ENCODE peak calls at places on chromosomes 12 and 14, in seven cellular contexts. One of them, this sample, is unnamed.

GRCh38 chr12:85076688-85077430 is 40.7 kb downstream of the LRRIQ1 start:
- DNase-seq in coronary artery: no peak
- DNase-seq in NB4: peak; percentile 59
- DNase-seq in ovary: no peak
- DNase-seq in AG10803: peak; percentile 86
- DNase-seq in tibial artery: no peak
- DNase-seq in hepatocyte: peak; percentile 81
- DNase-seq in this sample: peak; percentile 88

GRCh38 chr14:24323341-24323740 is 11.5 kb downstream of the ADCY4 start:
- DNase-seq in coronary artery: no peak
- DNase-seq in tibial artery: no peak
- DNase-seq in NB4: no peak
- DNase-seq in AG10803: no peak
- DNase-seq in ovary: no peak
- DNase-seq in hepatocyte: no peak
- DNase-seq in this sample: no peak

GRCh38 chr12:22473212-22473611 is 71.1 kb downstream of the C2CD5 start:
- DNase-seq in NB4: peak; percentile 24
- DNase-seq in tibial artery: no peak
- DNase-seq in hepatocyte: no peak
- DNase-seq in ovary: no peak
- DNase-seq in AG10803: no peak
- DNase-seq in coronary artery: no peak
- DNase-seq in this sample: no peak

GRCh38 chr12:8781326-8781725 is 41.1 kb upstream of the A2ML1 start:
- DNase-seq in hepatocyte: no peak
- DNase-seq in coronary artery: no peak
- DNase-seq in AG10803: no peak
- DNase-seq in tibial artery: no peak
- DNase-seq in NB4: no peak
- DNase-seq in ovary: no peak
- DNase-seq in this sample: no peak

GRCh38 chr14:102608064-102608446 is 15.6 kb downstream of the RCOR1 start:
- DNase-seq in coronary artery: no peak
- DNase-seq in hepatocyte: no peak
- DNase-seq in ovary: no peak
- DNase-seq in NB4: no peak
- DNase-seq in AG10803: no peak
- DNase-seq in tibial artery: no peak
- DNase-seq in this sample: no peak

GRCh38 chr12:108955225-108955835 is 65.5 kb downstream of the SVOP start:
- DNase-seq in hepatocyte: peak; percentile 26
- DNase-seq in tibial artery: no peak
- DNase-seq in NB4: no peak
- DNase-seq in ovary: no peak
- DNase-seq in AG10803: peak; percentile 31
- DNase-seq in coronary artery: no peak
- DNase-seq in this sample: peak; percentile 2

GRCh38 chr14:95713596-95714371 is at the start of gene TCL1A:
- DNase-seq in hepatocyte: no peak
- DNase-seq in coronary artery: no peak
- DNase-seq in ovary: no peak
- DNase-seq in NB4: no peak
- DNase-seq in AG10803: no peak
- DNase-seq in tibial artery: no peak
- DNase-seq in this sample: no peak

GRCh38 chr12:83954939-83955601 is 957.5 kb downstream of the SLC6A15 start:
- DNase-seq in hepatocyte: peak; percentile 13
- DNase-seq in coronary artery: no peak
- DNase-seq in NB4: peak; percentile 7
- DNase-seq in AG10803: no peak
- DNase-seq in tibial artery: no peak
- DNase-seq in ovary: no peak
- DNase-seq in this sample: no peak

GRCh38 chr12:71027835-71028234 is 107.3 kb upstream of the PTPRR start:
- DNase-seq in AG10803: no peak
- DNase-seq in coronary artery: no peak
- DNase-seq in ovary: no peak
- DNase-seq in tibial artery: no peak
- DNase-seq in hepatocyte: no peak
- DNase-seq in NB4: no peak
- DNase-seq in this sample: no peak

GRCh38 chr12:12562016-12562483 is 613 bp downstream of the DUSP16 start:
- DNase-seq in NB4: peak; percentile 50
- DNase-seq in hepatocyte: peak; percentile 69
- DNase-seq in AG10803: peak; percentile 23
- DNase-seq in tibial artery: peak; percentile 68
- DNase-seq in coronary artery: no peak
- DNase-seq in ovary: peak; percentile 52
- DNase-seq in this sample: peak; percentile 50
- TF ChIP-seq CTCF in NB4: no peak
- TF ChIP-seq CTCF in hepatocyte: no peak
- TF ChIP-seq CTCF in AG10803: no peak
- TF ChIP-seq CTCF in tibial artery: no peak
- TF ChIP-seq CTCF in coronary artery: no peak
- TF ChIP-seq CTCF in ovary: no peak
- TF ChIP-seq CTCF in this sample: no peak

GRCh38 chr14:41868396-41868795 is 261.7 kb downstream of the LRFN5 start:
- DNase-seq in hepatocyte: no peak
- DNase-seq in NB4: no peak
- DNase-seq in tibial artery: no peak
- DNase-seq in coronary artery: no peak
- DNase-seq in AG10803: peak; percentile 15
- DNase-seq in ovary: no peak
- DNase-seq in this sample: peak; percentile 5
- H3K4me3 ChIP-seq in hepatocyte: no peak overlapping the region
- H3K4me3 ChIP-seq in NB4: no peak overlapping the region
- H3K4me3 ChIP-seq in tibial artery: no peak overlapping the region
- H3K4me3 ChIP-seq in coronary artery: no peak overlapping the region
- H3K4me3 ChIP-seq in AG10803: no peak overlapping the region
- H3K4me3 ChIP-seq in ovary: no peak overlapping the region
- H3K4me3 ChIP-seq in this sample: no peak overlapping the region

GRCh38 chr12:132921685-132922084 is 34.3 kb upstream of the CHFR start:
- DNase-seq in coronary artery: no peak
- DNase-seq in AG10803: no peak
- DNase-seq in NB4: no peak
- DNase-seq in tibial artery: no peak
- DNase-seq in hepatocyte: no peak
- DNase-seq in ovary: no peak
- DNase-seq in this sample: no peak
- TF ChIP-seq CTCF in coronary artery: no peak
- TF ChIP-seq CTCF in AG10803: no peak
- TF ChIP-seq CTCF in NB4: peak; percentile 28
- TF ChIP-seq CTCF in tibial artery: no peak
- TF ChIP-seq CTCF in hepatocyte: no peak
- TF ChIP-seq CTCF in ovary: no peak
- TF ChIP-seq CTCF in this sample: no peak

DNA sequence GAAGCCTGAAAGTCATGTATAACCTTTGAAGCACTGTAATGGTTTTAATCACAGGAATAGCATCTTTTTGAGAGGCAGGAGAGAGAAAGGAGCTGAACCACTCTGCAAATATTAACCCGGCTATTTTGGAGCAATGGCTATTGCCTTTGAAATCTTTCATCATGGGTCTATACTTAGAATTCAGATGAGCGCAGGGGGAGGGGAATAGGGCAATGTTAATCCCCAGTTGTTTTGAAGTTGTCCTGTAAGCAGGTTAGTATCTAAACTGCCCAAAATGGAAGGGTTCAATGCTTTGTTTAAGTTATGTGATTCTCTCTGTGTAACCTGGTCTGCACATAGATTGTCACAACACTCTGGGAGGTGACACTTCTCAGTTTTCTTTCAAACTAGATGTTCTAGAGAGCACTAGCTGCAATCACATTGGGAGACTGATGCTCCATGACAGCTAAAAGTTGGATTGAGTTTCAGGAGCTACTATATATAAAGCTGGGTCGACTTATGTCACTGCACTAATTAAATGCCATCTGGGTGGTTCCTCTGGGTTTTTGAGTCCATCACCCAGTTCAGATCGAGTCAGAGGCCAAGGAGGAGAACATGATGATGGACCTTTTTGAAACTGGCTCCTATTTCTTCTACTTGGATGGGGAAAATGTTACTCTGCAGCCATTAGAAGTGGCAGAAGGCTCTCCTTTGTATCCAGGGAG is at the start of gene MYF6:
- DNase-seq in tibial artery: no peak
- DNase-seq in NB4: no peak
- DNase-seq in AG10803: no peak
- DNase-seq in ovary: no peak
- DNase-seq in coronary artery: no peak
- DNase-seq in hepatocyte: no peak
- DNase-seq in this sample: no peak
- H3K4me3 ChIP-seq in tibial artery: no peak within 1 kb of the TSS
- H3K4me3 ChIP-seq in NB4: no peak within 1 kb of the TSS
- H3K4me3 ChIP-seq in AG10803: no peak within 1 kb of the TSS
- H3K4me3 ChIP-seq in ovary: no peak within 1 kb of the TSS
- H3K4me3 ChIP-seq in coronary artery: no peak within 1 kb of the TSS
- H3K4me3 ChIP-seq in hepatocyte: no peak within 1 kb of the TSS
- H3K4me3 ChIP-seq in this sample: peak within 1 kb of the TSS; percentile 14